ENCODE peak calls at places on chromosomes 13 and 19, in four cellular contexts. P is sciatic nerve, O is left cardiac atrium, L is lung. R is an unnamed sample.

GRCh38 chr13:76667551-76667950 is 218.7 kb downstream of the KCTD12 start:
- ATAC-seq in P (peak; percentile 85), O (peak; percentile 56), L (no peak), R (no peak)

GRCh38 chr19:13841339-13842293 is 35.3 kb upstream of the NANOS3 start:
- ATAC-seq in P (peak; percentile 17), O (peak; percentile 0), L (no peak), R (peak; percentile 53)

GRCh38 chr13:68715651-68716050 is 1392.0 kb upstream of the ATXN8OS start:
- ATAC-seq in P (no peak), O (no peak), L (no peak), R (no peak)

GRCh38 chr19:507286-508203 is at the start of gene TPGS1:
- ATAC-seq in P (peak; percentile 92), O (peak; percentile 94), L (peak; percentile 87), R (peak; percentile 85)

GRCh38 chr13:50410921-50411712 is 395.9 kb downstream of the KCNRG start:
- ATAC-seq in P (no peak), O (peak; percentile 95), L (peak; percentile 73), R (peak; percentile 65)

GRCh38 chr19:48975947-48976847 is 11.1 kb downstream of the FTL start:
- ATAC-seq in P (no peak), O (no peak), L (no peak), R (no peak)

GRCh38 chr13:86960876-86961275 is 710.3 kb upstream of the SLITRK5 start:
- ATAC-seq in P (no peak), O (no peak), L (no peak), R (no peak)

GRCh38 chr19:46787040-46787330 is 1.4 kb downstream of the SLC1A5 start:
- ATAC-seq in P (no peak), O (no peak), L (no peak), R (no peak)

GRCh38 chr13:78787189-78787588 is 128.2 kb upstream of the OBI1 start:
- ATAC-seq in P (no peak), O (no peak), L (no peak), R (no peak)

GRCh38 chr19:12885749-12886706 is 973 bp downstream of the KLF1 start:
- ATAC-seq in P (no peak), O (no peak), L (no peak), R (no peak)

GRCh38 chr13:48055712-48056111 is 18.2 kb downstream of the NUDT15 start:
- ATAC-seq in P (no peak), O (no peak), L (no peak), R (no peak)

GRCh38 chr19:11375143-11375948 is 880 bp downstream of the SWSAP1 start:
- ATAC-seq in P (peak; percentile 7), O (peak; percentile 3), L (no peak), R (peak; percentile 6)

GRCh38 chr19:815775-816499 is 5.8 kb downstream of the PLPPR3 start:
- ATAC-seq in P (no peak), O (no peak), L (no peak), R (no peak)

GRCh38 chr19:45542234-45542668 is 35.0 kb downstream of the VASP start:
- ATAC-seq in P (no peak), O (no peak), L (no peak), R (peak; percentile 56)

GRCh38 chr19:41318696-41319499 is 8.9 kb downstream of the CCDC97 start:
- ATAC-seq in P (no peak), O (no peak), L (no peak), R (peak; percentile 3)

GRCh38 chr19:45187421-45188100 is 9.0 kb downstream of the BLOC1S3 start:
- ATAC-seq in P (no peak), O (peak; percentile 38), L (no peak), R (peak; percentile 23)

GRCh38 chr13:21330126-21330861 is 128.8 kb downstream of the ZDHHC20 start:
- ATAC-seq in P (no peak), O (no peak), L (no peak), R (no peak)

GRCh38 chr13:26050568-26051230 is 1.1 kb downstream of the SHISA2 start:
- ATAC-seq in P (peak; percentile 11), O (peak; percentile 36), L (peak; percentile 55), R (peak; percentile 37)

GRCh38 chr13:105918842-105919741 is 616.4 kb downstream of the EFNB2 start:
- ATAC-seq in P (no peak), O (peak; percentile 78), L (no peak), R (peak; percentile 93)

GRCh38 chr13:54593504-54593903 is 1564.9 kb downstream of the OLFM4 start:
- ATAC-seq in P (no peak), O (no peak), L (no peak), R (no peak)

GRCh38 chr13:50629497-50629896 is 214.0 kb downstream of the DLEU7 start:
- ATAC-seq in P (no peak), O (no peak), L (no peak), R (no peak)

GRCh38 chr19:13981021-13981420 is 25.1 kb downstream of the RFX1 start:
- ATAC-seq in P (no peak), O (no peak), L (no peak), R (no peak)

GRCh38 chr13:73754241-73754640 is 380.0 kb downstream of the KLF12 start:
- ATAC-seq in P (no peak), O (no peak), L (no peak), R (no peak)

GRCh38 chr13:45368571-45368970 is 27.6 kb upstream of the TPT1 start:
- ATAC-seq in P (no peak), O (no peak), L (no peak), R (peak; percentile 28)

GRCh38 chr19:40700083-40700482 is 9.6 kb upstream of the NUMBL start:
- ATAC-seq in P (no peak), O (no peak), L (no peak), R (no peak)

R was measured in esophagus mucosa.